ENCODE peak calls at places on chromosomes 5 and 9, in nine cellular contexts. J is SK-N-DZ; B is T-cell; G is activated CD4-positive, CD25-positive, alpha-beta regulatory T cell; R is central memory CD4-positive, alpha-beta T cell; U is stimulated activated CD4-positive, alpha-beta T cell treated with anti-CD3 and anti-CD28 coated beads, TNF-alpha, amount 100 ng/mL, for 1 hour; M is small intestine; C is occipital lobe; K is epithelial cell of prostate. A is an unnamed sample.

GRCh38 chr5:135834639-135835529 is at the start of gene SLC25A48:
- DNase-seq in M (peak; percentile 90), C (peak; percentile 19), R (no peak), U (no peak), G (no peak), J (peak; percentile 47), K (no peak), B (no peak), A (peak; percentile 76)

GRCh38 chr5:119340597-119341218 is 15.1 kb upstream of the TNFAIP8 start:
- DNase-seq in M (peak; percentile 55), K (no peak), G (peak; percentile 33), C (no peak), U (no peak), J (no peak), B (peak; percentile 47), R (peak; percentile 77), A (no peak)

GRCh38 chr5:6752236-6752635 is 39.0 kb downstream of the TENT4A start:
- DNase-seq in R (no peak), G (no peak), J (no peak), K (no peak), U (no peak), B (no peak), M (no peak), C (no peak), A (no peak)

GRCh38 chr5:34415559-34416198 is 240.4 kb upstream of the RAI14 start:
- DNase-seq in K (no peak), B (no peak), C (no peak), M (no peak), J (no peak), G (no peak), U (no peak), R (no peak), A (no peak)

GRCh38 chr5:139755892-139756671 is 39.5 kb upstream of the PSD2 start:
- DNase-seq in J (no peak), K (no peak), R (no peak), U (no peak), M (no peak), G (no peak), B (no peak), C (no peak), A (no peak)

GRCh38 chr9:127417130-127418036 is 6.8 kb upstream of the ZNF79 start:
- DNase-seq in G (no peak), U (no peak), B (no peak), R (no peak), C (no peak), M (no peak), J (no peak), K (peak; percentile 73), A (peak; percentile 24)

GRCh38 chr5:168472329-168472728 is 13.9 kb upstream of the RARS1 start:
- DNase-seq in K (peak; percentile 26), J (no peak), M (no peak), U (no peak), R (no peak), B (no peak), G (no peak), C (no peak), A (peak; percentile 94)

GRCh38 chr9:121550569-121551512 is 51.2 kb upstream of the GGTA1 start:
- DNase-seq in C (peak; percentile 55), G (peak; percentile 52), B (peak; percentile 58), K (no peak), U (peak; percentile 31), M (peak; percentile 60), R (peak; percentile 41), J (peak; percentile 73), A (peak; percentile 90)

GRCh38 chr5:73815631-73816030 is 189.6 kb downstream of the ARHGEF28 start:
- DNase-seq in U (no peak), G (no peak), B (no peak), R (no peak), K (no peak), J (no peak), M (no peak), C (no peak), A (peak; percentile 64)

A was measured in astrocyte of the hippocampus.